ENCODE peak calls at places on chromosomes 5 and 9, in seven cellular contexts. One of them, this sample, is unnamed.

GRCh38 chr5:172455511-172456061 is 1.3 kb upstream of the SH3PXD2B start:
- DNase-seq in NCI-H774: no peak
- DNase-seq in dorsolateral prefrontal cortex: no peak
- DNase-seq in effector memory CD8-positive, alpha-beta T cell: no peak
- DNase-seq in T-cell: no peak
- DNase-seq in osteocyte: no peak
- DNase-seq in Kasumi-1: no peak
- DNase-seq in this sample: no peak

GRCh38 chr9:119291554-119291953 is 77.7 kb downstream of the BRINP1 start:
- DNase-seq in NCI-H774: no peak
- DNase-seq in dorsolateral prefrontal cortex: no peak
- DNase-seq in effector memory CD8-positive, alpha-beta T cell: no peak
- DNase-seq in T-cell: no peak
- DNase-seq in osteocyte: no peak
- DNase-seq in Kasumi-1: no peak
- DNase-seq in this sample: no peak

GRCh38 chr5:6837519-6838110 is 124.4 kb downstream of the TENT4A start:
- DNase-seq in NCI-H774: no peak
- DNase-seq in dorsolateral prefrontal cortex: no peak
- DNase-seq in effector memory CD8-positive, alpha-beta T cell: peak; percentile 14
- DNase-seq in T-cell: no peak
- DNase-seq in osteocyte: no peak
- DNase-seq in Kasumi-1: peak; percentile 9
- DNase-seq in this sample: peak; percentile 59

GRCh38 chr5:11596185-11596584 is 308.1 kb downstream of the CTNND2 start:
- DNase-seq in NCI-H774: no peak
- DNase-seq in dorsolateral prefrontal cortex: no peak
- DNase-seq in effector memory CD8-positive, alpha-beta T cell: no peak
- DNase-seq in T-cell: no peak
- DNase-seq in osteocyte: no peak
- DNase-seq in Kasumi-1: no peak
- DNase-seq in this sample: no peak

GRCh38 chr5:91311697-91312501 is 71.2 kb downstream of the ARRDC3 start:
- DNase-seq in NCI-H774: peak; percentile 14
- DNase-seq in dorsolateral prefrontal cortex: peak; percentile 38
- DNase-seq in effector memory CD8-positive, alpha-beta T cell: peak; percentile 63
- DNase-seq in T-cell: peak; percentile 63
- DNase-seq in osteocyte: peak; percentile 86
- DNase-seq in Kasumi-1: peak; percentile 74
- DNase-seq in this sample: no peak

GRCh38 chr5:178423431-178423830 is 166.8 kb downstream of the COL23A1 start:
- DNase-seq in NCI-H774: no peak
- DNase-seq in dorsolateral prefrontal cortex: no peak
- DNase-seq in effector memory CD8-positive, alpha-beta T cell: no peak
- DNase-seq in T-cell: no peak
- DNase-seq in osteocyte: peak; percentile 66
- DNase-seq in Kasumi-1: no peak
- DNase-seq in this sample: no peak

GRCh38 chr5:4905674-4906528 is 234.2 kb upstream of the ADAMTS16 start:
- DNase-seq in NCI-H774: no peak
- DNase-seq in dorsolateral prefrontal cortex: no peak
- DNase-seq in effector memory CD8-positive, alpha-beta T cell: no peak
- DNase-seq in T-cell: no peak
- DNase-seq in osteocyte: no peak
- DNase-seq in Kasumi-1: no peak
- DNase-seq in this sample: no peak

GRCh38 chr9:24257726-24258125 is 288.0 kb downstream of the IZUMO3 start:
- DNase-seq in NCI-H774: peak; percentile 52
- DNase-seq in dorsolateral prefrontal cortex: no peak
- DNase-seq in effector memory CD8-positive, alpha-beta T cell: no peak
- DNase-seq in T-cell: no peak
- DNase-seq in osteocyte: no peak
- DNase-seq in Kasumi-1: no peak
- DNase-seq in this sample: no peak

GRCh38 chr5:66976108-66976507 is 220.5 kb downstream of the CD180 start:
- DNase-seq in NCI-H774: no peak
- DNase-seq in dorsolateral prefrontal cortex: no peak
- DNase-seq in effector memory CD8-positive, alpha-beta T cell: no peak
- DNase-seq in T-cell: no peak
- DNase-seq in osteocyte: no peak
- DNase-seq in Kasumi-1: no peak
- DNase-seq in this sample: no peak

GRCh38 chr5:53397845-53398244 is 82.6 kb upstream of the FST start:
- DNase-seq in NCI-H774: no peak
- DNase-seq in dorsolateral prefrontal cortex: no peak
- DNase-seq in effector memory CD8-positive, alpha-beta T cell: no peak
- DNase-seq in T-cell: no peak
- DNase-seq in osteocyte: no peak
- DNase-seq in Kasumi-1: no peak
- DNase-seq in this sample: no peak

GRCh38 chr5:32642276-32643002 is 57.1 kb downstream of the SUB1 start:
- DNase-seq in NCI-H774: no peak
- DNase-seq in dorsolateral prefrontal cortex: no peak
- DNase-seq in effector memory CD8-positive, alpha-beta T cell: no peak
- DNase-seq in T-cell: no peak
- DNase-seq in osteocyte: no peak
- DNase-seq in Kasumi-1: no peak
- DNase-seq in this sample: no peak

GRCh38 chr5:16713386-16713928 is 96.7 kb upstream of the RETREG1 start:
- DNase-seq in NCI-H774: peak; percentile 71
- DNase-seq in dorsolateral prefrontal cortex: peak; percentile 64
- DNase-seq in effector memory CD8-positive, alpha-beta T cell: no peak
- DNase-seq in T-cell: no peak
- DNase-seq in osteocyte: no peak
- DNase-seq in Kasumi-1: no peak
- DNase-seq in this sample: no peak